ENCODE peak calls at places on chromosomes 11 and 22, in eight cellular contexts. F is fibroblast of villous mesenchyme; Y is BJ; V is body of pancreas; M is choroid plexus epithelial cell; K is lung; E is AG04450; O is CD8-positive, alpha-beta T cell. T is an unnamed sample.

GRCh38 chr11:121614661-121615240 is 162.0 kb upstream of the SORL1-AS1 start:
- DNase-seq in F (no peak), Y (no peak), V (no peak), M (no peak), K (no peak), E (no peak), O (no peak), T (peak; percentile 17)

GRCh38 chr22:23522642-23523251 is 57.3 kb downstream of the IGLL1 start:
- DNase-seq in F (peak; percentile 19), Y (no peak), V (no peak), M (peak; percentile 28), K (no peak), E (no peak), O (no peak), T (peak; percentile 42)

GRCh38 chr11:57571631-57572030 is 4.2 kb upstream of the UBE2L6 start:
- DNase-seq in F (no peak), Y (no peak), V (no peak), M (no peak), K (no peak), E (no peak), O (no peak), T (no peak)

GRCh38 chr22:28506207-28506606 is 173.4 kb downstream of the TTC28 start:
- DNase-seq in F (no peak), Y (no peak), V (no peak), M (no peak), K (no peak), E (no peak), O (no peak), T (no peak)

GRCh38 chr22:44023404-44024287 is 456 bp upstream of the PARVB start:
- DNase-seq in F (peak; percentile 43), Y (no peak), V (peak; percentile 29), M (no peak), K (no peak), E (no peak), O (peak; percentile 53), T (no peak)

GRCh38 chr11:64368673-64369074 is 9.7 kb downstream of the RPS6KA4 start:
- DNase-seq in F (no peak), Y (no peak), V (no peak), M (no peak), K (no peak), E (no peak), O (no peak), T (no peak)

GRCh38 chr11:45025716-45026492 is 75.2 kb upstream of the TP53I11 start:
- DNase-seq in F (no peak), Y (no peak), V (no peak), M (peak; percentile 48), K (no peak), E (no peak), O (peak; percentile 48), T (peak; percentile 88)

GRCh38 chr11:109027851-109028250 is 363.0 kb downstream of the DDX10 start:
- DNase-seq in F (no peak), Y (no peak), V (no peak), M (no peak), K (no peak), E (no peak), O (no peak), T (no peak)

GRCh38 chr11:48087422-48087821 is 107.1 kb downstream of the PTPRJ start:
- DNase-seq in F (no peak), Y (no peak), V (no peak), M (no peak), K (no peak), E (no peak), O (no peak), T (no peak)

GRCh38 chr11:66361502-66361941 is 10.0 kb downstream of the SLC29A2 start:
- DNase-seq in F (no peak), Y (no peak), V (no peak), M (no peak), K (no peak), E (no peak), O (no peak), T (no peak)

GRCh38 chr11:66868726-66869291 is 11.9 kb downstream of the LRFN4 start:
- DNase-seq in F (no peak), Y (no peak), V (peak; percentile 81), M (no peak), K (peak; percentile 72), E (no peak), O (peak; percentile 82), T (no peak)

GRCh38 chr11:67271548-67272284 is 5.4 kb downstream of the GRK2 start:
- DNase-seq in F (no peak), Y (no peak), V (no peak), M (no peak), K (no peak), E (no peak), O (peak; percentile 71), T (no peak)

GRCh38 chr11:68043349-68044144 is 4.7 kb downstream of the TCIRG1 start:
- DNase-seq in F (peak; percentile 92), Y (peak; percentile 24), V (no peak), M (peak; percentile 93), K (no peak), E (no peak), O (no peak), T (peak; percentile 55)

GRCh38 chr11:34331329-34331728 is 26.5 kb downstream of the ABTB2 start:
- DNase-seq in F (no peak), Y (no peak), V (no peak), M (peak; percentile 53), K (no peak), E (no peak), O (no peak), T (peak; percentile 78)

GRCh38 chr11:11070976-11071375 is 213.1 kb upstream of the ZBED5 start:
- DNase-seq in F (no peak), Y (no peak), V (no peak), M (no peak), K (peak; percentile 14), E (no peak), O (no peak), T (no peak)

GRCh38 chr22:50274311-50274710 is 4.1 kb upstream of the MAPK11 start:
- DNase-seq in F (peak; percentile 62), Y (no peak), V (peak; percentile 61), M (peak; percentile 69), K (no peak), E (no peak), O (no peak), T (peak; percentile 67)

GRCh38 chr11:12724301-12725046 is 50.3 kb downstream of the TEAD1 start:
- DNase-seq in F (peak; percentile 98), Y (peak; percentile 73), V (peak; percentile 63), M (peak; percentile 97), K (peak; percentile 79), E (peak; percentile 83), O (no peak), T (peak; percentile 97)

GRCh38 chr11:456533-456932 is 6.5 kb downstream of the PTDSS2 start:
- DNase-seq in F (no peak), Y (no peak), V (no peak), M (peak; percentile 11), K (no peak), E (no peak), O (peak; percentile 63), T (no peak)

GRCh38 chr11:120612363-120613263 is 101.1 kb downstream of the GRIK4 start:
- DNase-seq in F (peak; percentile 72), Y (no peak), V (no peak), M (peak; percentile 57), K (no peak), E (peak; percentile 53), O (no peak), T (peak; percentile 25)

GRCh38 chr11:12318791-12319733 is 58.3 kb upstream of the PARVA start:
- DNase-seq in F (peak; percentile 98), Y (peak; percentile 84), V (no peak), M (peak; percentile 21), K (no peak), E (peak; percentile 75), O (no peak), T (peak; percentile 51)

GRCh38 chr22:38935023-38935422 is 22.4 kb upstream of the APOBEC3A start:
- DNase-seq in F (no peak), Y (no peak), V (peak; percentile 96), M (no peak), K (peak; percentile 90), E (no peak), O (no peak), T (no peak)

DNA sequence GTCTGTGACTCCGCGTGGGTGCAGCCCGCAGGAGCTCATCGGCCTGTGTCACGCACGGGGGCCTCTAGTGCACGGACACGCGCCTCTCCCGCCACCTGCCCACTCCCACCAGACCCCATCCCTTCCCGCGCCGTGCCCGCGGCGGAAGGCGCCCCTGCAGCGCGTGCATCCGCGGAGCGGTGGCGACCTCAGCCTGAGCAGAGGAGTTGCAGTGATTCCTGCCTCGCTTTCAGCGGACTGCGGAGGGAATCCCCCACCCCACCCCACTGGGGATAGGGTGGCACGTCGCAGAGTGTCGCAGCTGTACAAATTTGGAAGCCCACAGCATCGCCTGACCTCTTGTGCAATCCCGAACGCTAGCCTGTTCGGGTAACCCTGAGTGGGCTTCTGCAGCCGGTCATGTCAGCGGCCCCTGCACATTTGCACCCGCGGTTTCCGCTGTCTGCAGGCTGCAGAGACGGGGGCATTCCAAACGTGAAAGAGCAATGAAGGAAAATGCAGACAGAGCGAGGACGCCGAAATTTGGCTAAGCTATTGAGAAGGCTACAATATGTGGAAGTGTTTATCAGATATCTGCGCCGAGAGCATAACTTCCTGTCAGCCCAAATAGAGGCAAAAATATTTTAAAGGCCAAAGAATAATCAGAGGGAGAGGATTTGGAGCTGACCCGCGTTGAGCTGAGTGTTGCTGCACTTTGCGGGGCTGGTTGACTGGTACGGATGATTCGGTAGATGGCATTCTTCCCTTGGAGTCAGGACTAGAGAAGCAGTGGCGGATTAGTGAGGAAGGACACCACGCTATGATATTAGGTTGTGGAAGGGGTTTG is 619 bp upstream of the ARHGAP20 start:
- DNase-seq in F (peak; percentile 48), Y (no peak), V (no peak), M (peak; percentile 80), K (peak; percentile 32), E (no peak), O (no peak), T (peak; percentile 67)
- TF ChIP-seq CTCF in F (no peak), Y (peak; percentile 13), V (no peak), M (peak; percentile 54), K (no peak), E (peak; percentile 9), O (no peak), T (peak; percentile 23)

GRCh38 chr22:36198936-36199616 is 2.5 kb downstream of the APOL4 start:
- DNase-seq in F (no peak), Y (no peak), V (no peak), M (no peak), K (no peak), E (no peak), O (no peak), T (no peak)
- TF ChIP-seq CTCF in F (no peak), Y (no peak), V (no peak), M (peak; percentile 5), K (no peak), E (no peak), O (no peak), T (no peak)

DNA sequence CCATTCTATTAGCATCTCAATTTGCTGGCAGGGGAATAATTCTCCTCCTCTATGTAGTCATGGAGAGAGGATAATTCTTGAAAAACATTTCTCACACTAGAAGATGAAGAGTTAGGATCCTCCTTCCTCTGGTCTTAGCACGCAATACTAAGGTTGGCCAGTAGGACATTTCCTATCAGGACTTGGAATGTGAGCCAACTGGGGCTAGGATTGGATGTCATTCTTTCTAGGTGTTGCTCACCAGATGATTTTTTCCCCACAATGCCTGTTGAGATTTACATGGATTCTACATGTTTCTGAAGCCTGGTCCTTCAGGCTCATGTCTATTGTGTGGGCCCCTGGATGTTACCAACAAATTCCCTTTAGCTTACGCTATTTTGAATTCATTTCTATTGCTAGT is 28.0 kb downstream of the SLN start:
- DNase-seq in F (no peak), Y (no peak), V (no peak), M (no peak), K (no peak), E (no peak), O (no peak), T (peak; percentile 17)
- TF ChIP-seq CTCF in F (peak; percentile 60), Y (peak; percentile 40), V (no peak), M (peak; percentile 58), K (no peak), E (peak; percentile 53), O (no peak), T (peak; percentile 48)

GRCh38 chr22:45867118-45867905 is 109.7 kb downstream of the WNT7B start:
- DNase-seq in F (peak; percentile 41), Y (no peak), V (no peak), M (peak; percentile 30), K (no peak), E (no peak), O (peak; percentile 34), T (peak; percentile 29)
- TF ChIP-seq CTCF in F (peak; percentile 39), Y (no peak), V (no peak), M (no peak), K (no peak), E (peak; percentile 8), O (no peak), T (no peak)

T was measured in fibroblast of pulmonary artery.